ENCODE peak calls at places on chromosome 22, in ten cellular contexts. R is activated CD4-positive, CD25-positive, alpha-beta regulatory T cell; V is NCI-H1092 treated with DMSO at 0.1 percent for 48 hours; S is activated T-cell treated with anti-CD3 and anti-CD28 coated beads, Interleukin-2, amount 50 U/mL, for 72 hours; C is mucosa of descending colon; D is NCI-H1417; Q is frontal cortex; P is occipital lobe; A is anterior cingulate cortex; Y is activated naive CD8-positive, alpha-beta T cell treated with anti-CD3 and anti-CD28 coated beads, Interleukin-2, amount 50 U/mL, for 16 hours. J is an unnamed sample.

GRCh38 chr22:38203855-38204497 is 2.2 kb downstream of the MAFF start:
- DNase-seq in A (no peak), Q (no peak), C (no peak), R (no peak), D (no peak), Y (no peak), P (no peak), S (no peak), V (no peak), J (no peak)

GRCh38 chr22:43412808-43413785 is 1.3 kb downstream of the MPPED1 start:
- DNase-seq in C (no peak), R (no peak), S (no peak), D (peak; percentile 89), A (no peak), P (no peak), Q (no peak), V (peak; percentile 53), Y (no peak), J (no peak)

GRCh38 chr22:30649430-30650007 is 13.9 kb downstream of the SLC35E4 start:
- DNase-seq in V (no peak), Y (peak; percentile 62), S (peak; percentile 92), R (peak; percentile 62), D (no peak), Q (peak; percentile 64), C (peak; percentile 66), A (no peak), P (peak; percentile 19), J (no peak)

GRCh38 chr22:43424865-43425630 is 13.2 kb downstream of the MPPED1 start:
- DNase-seq in C (no peak), Y (no peak), V (no peak), A (no peak), S (no peak), D (no peak), P (no peak), Q (no peak), R (no peak), J (no peak)

GRCh38 chr22:28874061-28874460 is 9.3 kb upstream of the ZNRF3 start:
- DNase-seq in S (no peak), A (no peak), C (no peak), D (no peak), R (no peak), P (no peak), Q (no peak), Y (no peak), V (no peak), J (no peak)

GRCh38 chr22:41021039-41021654 is 70.0 kb downstream of the RBX1 start:
- DNase-seq in C (peak; percentile 30), P (no peak), A (no peak), Y (no peak), D (no peak), R (no peak), Q (no peak), V (no peak), S (peak; percentile 1), J (peak; percentile 59)

GRCh38 chr22:40001104-40001503 is 6.3 kb downstream of the FAM83F start:
- DNase-seq in P (no peak), A (no peak), S (no peak), Y (no peak), C (no peak), R (no peak), D (no peak), V (no peak), Q (no peak), J (no peak)

GRCh38 chr22:27797793-27798525 is 3.6 kb downstream of the MN1 start:
- DNase-seq in V (no peak), D (no peak), C (no peak), R (no peak), Y (no peak), S (no peak), P (no peak), A (no peak), Q (no peak), J (no peak)

GRCh38 chr22:44998296-44998695 is 11.5 kb downstream of the PHF21B start:
- DNase-seq in P (no peak), V (no peak), D (no peak), R (no peak), C (no peak), Q (no peak), Y (no peak), S (no peak), A (no peak), J (no peak)

GRCh38 chr22:38250642-38251354 is 22.0 kb downstream of the TMEM184B start:
- DNase-seq in R (no peak), Y (no peak), V (no peak), A (no peak), C (no peak), S (no peak), P (no peak), D (no peak), Q (no peak), J (no peak)

GRCh38 chr22:48945621-48946458 is 881.8 kb downstream of the BRD1 start:
- DNase-seq in R (no peak), Y (no peak), Q (no peak), P (no peak), S (no peak), A (no peak), V (no peak), D (no peak), C (no peak), J (peak; percentile 39)

GRCh38 chr22:47092896-47093311 is 330.5 kb downstream of the TBC1D22A start:
- DNase-seq in C (no peak), D (no peak), V (no peak), S (no peak), R (no peak), P (no peak), Q (no peak), A (no peak), Y (no peak), J (no peak)

GRCh38 chr22:27278986-27279385 is 522.6 kb downstream of the MN1 start:
- DNase-seq in Y (no peak), R (no peak), P (no peak), D (no peak), C (no peak), A (no peak), V (no peak), Q (no peak), S (no peak), J (no peak)